ENCODE peak calls at places on chromosomes 12 and 14, in four cellular contexts. E, R, S and N are unnamed samples.

GRCh38 chr12:553216-554000 is 93.7 kb downstream of the B4GALNT3 start:
- DNase-seq in E (no peak), R (no peak), S (no peak), N (no peak)

GRCh38 chr12:104570174-104570907 is 113.6 kb downstream of the CHST11 start:
- DNase-seq in E (no peak), R (no peak), S (no peak), N (no peak)

GRCh38 chr12:132284071-132284492 is 45.3 kb downstream of the GALNT9 start:
- DNase-seq in E (peak; percentile 15), R (no peak), S (no peak), N (peak; percentile 50)

GRCh38 chr12:114976361-114976760 is 292.4 kb upstream of the TBX3 start:
- DNase-seq in E (no peak), R (no peak), S (no peak), N (no peak)

GRCh38 chr12:41151789-41152188 is 36.3 kb upstream of the PDZRN4 start:
- DNase-seq in E (no peak), R (no peak), S (no peak), N (peak; percentile 35)

GRCh38 chr14:42961509-42961908 is 1354.8 kb downstream of the LRFN5 start:
- DNase-seq in E (no peak), R (no peak), S (no peak), N (no peak)

GRCh38 chr12:3493225-3494049 is 2.4 kb downstream of the PRMT8 start:
- DNase-seq in E (no peak), R (no peak), S (no peak), N (no peak)

GRCh38 chr14:44966601-44967336 is 4.8 kb downstream of the TOGARAM1 start:
- DNase-seq in E (no peak), R (no peak), S (no peak), N (no peak)

GRCh38 chr14:33040548-33041140 is 102.0 kb downstream of the NPAS3 start:
- DNase-seq in E (no peak), R (no peak), S (no peak), N (no peak)

GRCh38 chr12:78096909-78097597 is 266.4 kb downstream of the NAV3 start:
- DNase-seq in E (peak; percentile 19), R (no peak), S (no peak), N (peak; percentile 60)

GRCh38 chr12:109944561-109944960 is 44.5 kb downstream of the TCHP start:
- DNase-seq in E (no peak), R (no peak), S (no peak), N (no peak)

GRCh38 chr12:110330544-110330943 is 49.5 kb downstream of the ATP2A2 start:
- DNase-seq in E (no peak), R (no peak), S (no peak), N (peak; percentile 70)

GRCh38 chr12:32588604-32589003 is 90.5 kb upstream of the DNM1L start:
- DNase-seq in E (no peak), R (no peak), S (no peak), N (no peak)

GRCh38 chr14:23121401-23121800 is 2.3 kb upstream of the CEBPE start:
- DNase-seq in E (peak; percentile 77), R (no peak), S (no peak), N (peak; percentile 44)

GRCh38 chr14:60654303-60654925 is 5.1 kb upstream of the SIX1 start:
- DNase-seq in E (no peak), R (no peak), S (no peak), N (peak; percentile 22)

GRCh38 chr12:130192667-130193345 is 30.5 kb downstream of the FZD10 start:
- DNase-seq in E (no peak), R (no peak), S (no peak), N (no peak)

GRCh38 chr14:35879141-35879648 is 53.1 kb downstream of the BRMS1L start:
- DNase-seq in E (no peak), R (no peak), S (no peak), N (peak; percentile 32)

GRCh38 chr14:29584992-29585391 is 342.7 kb downstream of the PRKD1 start:
- DNase-seq in E (peak; percentile 37), R (no peak), S (no peak), N (peak; percentile 87)

GRCh38 chr14:74569826-74570591 is 42.0 kb downstream of the LTBP2 start:
- DNase-seq in E (peak; percentile 71), R (no peak), S (no peak), N (peak; percentile 38)

GRCh38 chr14:21019377-21019776 is 5.5 kb downstream of the NDRG2 start:
- DNase-seq in E (no peak), R (no peak), S (no peak), N (no peak)

GRCh38 chr12:108611884-108612415 is 14.1 kb upstream of the TMEM119 start:
- DNase-seq in E (peak; percentile 58), R (peak; percentile 46), S (no peak), N (peak; percentile 84)

GRCh38 chr12:32983968-32984367 is 87.4 kb upstream of the PKP2 start:
- DNase-seq in E (no peak), R (no peak), S (no peak), N (no peak)